ENCODE peak calls at places on chromosomes 7 and 10, in four cellular contexts. A, V, T and W are unnamed samples. For H4K20me1, the result is how much of the 10 kb centered on the place peaks cover.

GRCh38 chr10:128097783-128098182 is 28.4 kb downstream of the MKI67 start:
- DNase-seq in T (no peak), A (no peak), V (no peak), W (no peak)

GRCh38 chr10:93219347-93219746 is 145.7 kb downstream of the CYP26A1 start:
- DNase-seq in V (no peak), A (no peak), T (no peak), W (no peak)

GRCh38 chr7:8205572-8205971 is 56.4 kb downstream of the ICA1 start:
- DNase-seq in T (no peak), V (no peak), A (no peak), W (no peak)

GRCh38 chr10:76175533-76176165 is 744.2 kb downstream of the LRMDA start:
- DNase-seq in V (no peak), T (no peak), A (no peak), W (no peak)

GRCh38 chr7:26490631-26491624 is 199.3 kb downstream of the SNX10 start:
- DNase-seq in T (peak), A (peak), V (no peak), W (no peak)

GRCh38 chr10:58972576-58973234 is 203.7 kb upstream of the PHYHIPL start:
- DNase-seq in A (no peak), V (no peak), T (peak), W (no peak)

GRCh38 chr7:132428247-132428919 is 147.9 kb downstream of the PLXNA4 start:
- DNase-seq in A (no peak), T (no peak), V (no peak), W (no peak)

GRCh38 chr7:134669845-134670373 is 23.3 kb downstream of the BPGM start:
- DNase-seq in V (peak), T (peak), A (peak), W (no peak)

GRCh38 chr7:151491859-151492258 is 27.8 kb downstream of the RHEB start:
- DNase-seq in V (no peak), A (peak), T (no peak), W (no peak)

GRCh38 chr7:16420329-16420648 is 1.0 kb downstream of the CRPPA start:
- DNase-seq in T (no peak), A (no peak), V (no peak), W (no peak)

GRCh38 chr7:156816943-156817572 is 75.9 kb downstream of the LMBR1 start:
- DNase-seq in T (peak), A (peak), V (peak), W (no peak)

GRCh38 chr10:69733791-69734261 is 67.9 kb upstream of the COL13A1 start:
- DNase-seq in A (no peak), V (no peak), T (no peak), W (no peak)

GRCh38 chr7:154688952-154689351 is 314.0 kb downstream of the PAXIP1 start:
- DNase-seq in A (no peak), T (no peak), V (no peak), W (no peak)

GRCh38 chr7:36967387-36967786 is 243.1 kb upstream of the AOAH start:
- DNase-seq in T (peak), A (peak), V (peak), W (peak)

GRCh38 chr7:2575046-2575732 is 16.4 kb downstream of the IQCE start:
- DNase-seq in V (no peak), A (no peak), T (no peak), W (no peak)

GRCh38 chr10:95531041-95531809 is 29.9 kb downstream of the SORBS1 start:
- DNase-seq in V (no peak), T (peak), A (no peak), W (no peak)

GRCh38 chr7:100706672-100707311 is 871 bp downstream of the POP7 start:
- DNase-seq in A (peak), V (no peak), T (peak), W (peak)

GRCh38 chr10:113493195-113493594 is 59.7 kb upstream of the HABP2 start:
- DNase-seq in V (no peak), T (no peak), A (no peak), W (no peak)

GRCh38 chr7:101846006-101846405 is 28.6 kb downstream of the CUX1 start:
- DNase-seq in T (no peak), V (no peak), A (no peak), W (no peak)
- H4K20me1 ChIP-seq in T (under half), V (under half), A (under half), W (half or more)

DNA sequence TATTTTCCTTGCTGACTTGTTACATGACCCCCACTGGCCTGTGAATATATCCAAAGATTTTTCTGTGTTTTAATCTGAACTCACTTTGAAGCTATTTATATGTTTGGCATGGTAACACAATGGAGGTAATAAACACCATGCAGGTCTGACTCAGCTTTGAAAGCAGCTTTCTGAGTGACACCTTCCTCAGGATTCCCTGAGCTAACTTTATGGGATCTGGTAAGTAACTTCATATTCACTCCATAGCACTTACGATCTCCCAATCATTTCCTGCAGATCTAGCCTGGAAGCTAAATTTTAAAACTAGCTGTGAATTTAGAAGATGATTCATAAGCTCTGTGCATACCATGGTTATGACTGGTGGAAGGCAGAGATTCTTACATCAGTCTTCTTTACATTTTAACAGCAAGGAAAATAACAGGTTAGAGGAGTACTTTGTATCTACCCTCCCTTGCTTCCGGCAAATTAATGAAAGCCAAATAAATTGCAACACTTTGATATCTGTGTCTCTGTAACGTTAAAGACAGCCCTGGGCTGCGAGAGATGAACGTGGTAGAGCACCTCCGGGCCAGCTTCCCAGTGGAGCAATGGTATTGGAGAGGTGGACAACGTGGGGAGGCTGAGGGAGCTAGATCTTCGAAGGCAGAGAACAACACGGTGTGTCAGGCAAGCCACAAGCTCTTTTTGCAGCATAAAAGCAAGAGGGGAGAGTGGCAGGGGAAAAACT is 170.2 kb upstream of the KLF14 start:
- DNase-seq in V (no peak), T (no peak), A (peak), W (no peak)
- TF ChIP-seq EZH2phosphoT487 in V (no peak), T (no peak), A (no peak), W (no peak)

GRCh38 chr7:6479067-6479466 is 31.3 kb upstream of the DAGLB start:
- DNase-seq in V (peak), T (no peak), A (no peak), W (no peak)

GRCh38 chr7:6476596-6477374 is 29.0 kb upstream of the DAGLB start:
- DNase-seq in T (no peak), V (peak), A (no peak), W (no peak)

GRCh38 chr7:6480323-6480660 is 32.5 kb upstream of the DAGLB start:
- DNase-seq in T (no peak), A (no peak), V (no peak), W (no peak)

GRCh38 chr7:6478186-6478585 is 30.4 kb upstream of the DAGLB start:
- DNase-seq in A (no peak), T (no peak), V (peak), W (no peak)

DNA sequence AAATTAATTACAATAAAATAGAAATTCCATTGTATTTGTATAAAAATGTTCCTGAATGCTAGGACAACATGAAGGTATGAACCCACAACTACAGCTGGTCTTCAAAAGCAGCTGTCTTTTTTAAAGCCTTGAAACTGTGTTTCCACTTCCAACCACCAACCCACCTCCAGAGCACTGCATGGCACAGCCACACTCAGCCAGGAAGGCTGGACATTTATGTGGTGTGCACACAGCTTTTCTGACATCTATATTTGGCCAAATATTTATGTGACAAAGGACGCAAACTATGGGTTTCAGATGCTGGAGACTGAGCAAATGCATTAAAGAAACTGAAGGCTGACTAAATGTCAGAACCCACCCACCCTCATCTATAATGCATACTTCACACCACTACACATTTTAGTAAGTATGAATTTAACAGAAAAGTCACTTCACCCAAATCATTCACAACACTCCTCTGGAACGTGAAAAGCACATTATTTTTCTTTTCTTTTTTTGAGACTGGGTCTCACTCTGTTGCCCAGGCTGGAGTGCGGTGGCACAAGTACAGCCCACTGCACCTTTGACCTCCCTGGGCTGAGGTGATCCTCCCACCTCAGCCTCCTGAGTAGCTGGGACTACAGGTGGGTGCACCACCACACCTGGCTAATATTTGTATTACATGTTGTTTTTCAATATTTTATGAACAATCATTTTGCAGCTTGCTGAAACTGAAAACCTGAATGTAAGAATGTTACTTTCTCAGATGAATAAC is 27.9 kb upstream of the DAGLB start:
- DNase-seq in T (no peak), V (no peak), A (no peak), W (no peak)
- H4K20me1 ChIP-seq in T (half or more), V (under half), A (half or more), W (under half)

GRCh38 chr7:27965650-27966049 is 214.9 kb downstream of the JAZF1 start:
- DNase-seq in V (no peak), A (no peak), T (no peak), W (no peak)
- TF ChIP-seq EZH2phosphoT487 in V (no peak), A (no peak), T (no peak), W (no peak)